ENCODE peak calls at places on chromosome 5, in seven cellular contexts. K is IMR-90, J is sigmoid colon, D is esophagus squamous epithelium, G is HCT116, U is heart left ventricle, P is uterus. C is an unnamed sample.

GRCh38 chr5:50711280-50711679 is 44.8 kb downstream of the PARP8 start:
- DNase-seq in K (peak), J (no peak), D (no peak), G (no peak), U (no peak), P (no peak), C (peak)

GRCh38 chr5:159304961-159305595 is 25.2 kb downstream of the IL12B start:
- DNase-seq in K (peak), J (no peak), D (no peak), G (no peak), U (no peak), P (no peak), C (no peak)

GRCh38 chr5:115666023-115666422 is 40.2 kb upstream of the TMED7 start:
- DNase-seq in K (no peak), J (no peak), D (no peak), G (no peak), U (no peak), P (no peak), C (no peak)

GRCh38 chr5:181223729-181224389 is 778 bp downstream of the TRIM41 start:
- DNase-seq in K (peak), J (peak), D (no peak), G (no peak), U (peak), P (no peak), C (no peak)

GRCh38 chr5:72552041-72552557 is 44.9 kb upstream of the ZNF366 start:
- DNase-seq in K (peak), J (no peak), D (no peak), G (no peak), U (no peak), P (no peak), C (no peak)

GRCh38 chr5:179833056-179833708 is 12.5 kb downstream of the SQSTM1 start:
- DNase-seq in K (no peak), J (no peak), D (no peak), G (no peak), U (no peak), P (no peak), C (no peak)

GRCh38 chr5:39021413-39021812 is 52.8 kb downstream of the RICTOR start:
- DNase-seq in K (no peak), J (no peak), D (no peak), G (no peak), U (no peak), P (no peak), C (no peak)

GRCh38 chr5:87125796-87126195 is 141.9 kb upstream of the RASA1 start:
- DNase-seq in K (no peak), J (no peak), D (no peak), G (no peak), U (no peak), P (no peak), C (no peak)

GRCh38 chr5:51230336-51230735 is 152.9 kb upstream of the ISL1 start:
- DNase-seq in K (no peak), J (no peak), D (no peak), G (no peak), U (no peak), P (no peak), C (no peak)

GRCh38 chr5:169429044-169429443 is 128.1 kb upstream of the SLIT3 start:
- DNase-seq in K (no peak), J (no peak), D (no peak), G (no peak), U (no peak), P (no peak), C (no peak)

GRCh38 chr5:77816686-77817085 is 40.5 kb upstream of the TBCA start:
- DNase-seq in K (no peak), J (no peak), D (no peak), G (no peak), U (no peak), P (no peak), C (no peak)

GRCh38 chr5:123965626-123966025 is 453.6 kb downstream of the CSNK1G3 start:
- DNase-seq in K (no peak), J (no peak), D (no peak), G (no peak), U (no peak), P (no peak), C (no peak)

GRCh38 chr5:94433393-94434149 is 184.8 kb downstream of the KIAA0825 start:
- DNase-seq in K (peak), J (peak), D (no peak), G (peak), U (no peak), P (no peak), C (peak)

GRCh38 chr5:112811023-112811422 is 50.1 kb upstream of the SRP19 start:
- DNase-seq in K (no peak), J (no peak), D (no peak), G (no peak), U (no peak), P (no peak), C (no peak)

GRCh38 chr5:127536687-127537086 is 19.2 kb downstream of the PRRC1 start:
- DNase-seq in K (peak), J (no peak), D (no peak), G (no peak), U (no peak), P (no peak), C (no peak)

GRCh38 chr5:89282832-89283510 is 400.0 kb upstream of the MEF2C start:
- DNase-seq in K (peak), J (no peak), D (no peak), G (peak), U (no peak), P (no peak), C (no peak)

GRCh38 chr5:149405550-149406202 is 26.6 kb upstream of the IL17B start:
- DNase-seq in K (no peak), J (peak), D (no peak), G (no peak), U (no peak), P (peak), C (no peak)

GRCh38 chr5:26805076-26805475 is 233.3 kb downstream of the CDH9 start:
- DNase-seq in K (no peak), J (no peak), D (no peak), G (no peak), U (no peak), P (no peak), C (no peak)

GRCh38 chr5:9094582-9094981 is 451.3 kb downstream of the SEMA5A start:
- DNase-seq in K (peak), J (no peak), D (no peak), G (no peak), U (no peak), P (no peak), C (no peak)

GRCh38 chr5:59034498-59035186 is 451.8 kb downstream of the RAB3C start:
- DNase-seq in K (peak), J (no peak), D (no peak), G (no peak), U (no peak), P (no peak), C (no peak)

GRCh38 chr5:33311893-33312292 is 128.9 kb upstream of the TARS1 start:
- DNase-seq in K (peak), J (no peak), D (no peak), G (peak), U (no peak), P (no peak), C (no peak)

GRCh38 chr5:75020016-75020656 is 32.2 kb downstream of the GCNT4 start:
- DNase-seq in K (no peak), J (no peak), D (no peak), G (no peak), U (no peak), P (no peak), C (no peak)

GRCh38 chr5:76082790-76083554 is at the start of gene SV2C:
- DNase-seq in K (no peak), J (no peak), D (no peak), G (no peak), U (no peak), P (no peak), C (no peak)

GRCh38 chr5:40495172-40495699 is 184.5 kb upstream of the PTGER4 start:
- DNase-seq in K (no peak), J (no peak), D (no peak), G (no peak), U (no peak), P (no peak), C (no peak)

GRCh38 chr5:115611873-115612272 is 9.6 kb upstream of the TICAM2 start:
- DNase-seq in K (no peak), J (no peak), D (no peak), G (no peak), U (no peak), P (no peak), C (no peak)

GRCh38 chr5:173496129-173496882 is 120.1 kb downstream of the BOD1 start:
- DNase-seq in K (peak), J (no peak), D (no peak), G (no peak), U (peak), P (no peak), C (no peak)
- TF ChIP-seq CTCF in K (no peak), J (no peak), D (no peak), G (peak), U (no peak), P (no peak), C (no peak)

DNA sequence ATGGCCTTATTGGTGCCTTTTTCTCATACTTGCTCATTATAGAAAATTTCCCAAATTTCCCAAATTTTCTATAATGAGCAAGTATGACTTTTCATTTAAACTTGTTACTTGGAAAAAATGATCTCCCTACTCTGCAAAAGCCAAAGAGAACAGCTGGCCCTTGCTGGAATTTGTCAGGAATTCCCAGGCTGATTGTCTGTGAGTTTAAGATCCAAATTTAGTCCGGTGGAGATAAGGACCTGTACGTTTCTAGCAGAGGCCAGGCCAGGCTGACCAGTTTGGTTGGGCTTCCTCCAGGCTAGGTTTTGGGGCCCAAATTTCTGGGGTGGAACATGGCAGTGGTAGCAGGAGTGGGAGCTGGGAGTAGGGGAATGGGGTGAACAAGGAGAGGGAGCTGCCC is 51.9 kb downstream of the NEURL1B start:
- DNase-seq in K (peak), J (peak), D (no peak), G (no peak), U (peak), P (no peak), C (peak)
- H3K27ac ChIP-seq in K (peak), J (peak), D (peak), G (no peak), U (peak), P (peak), C (no peak)

DNA sequence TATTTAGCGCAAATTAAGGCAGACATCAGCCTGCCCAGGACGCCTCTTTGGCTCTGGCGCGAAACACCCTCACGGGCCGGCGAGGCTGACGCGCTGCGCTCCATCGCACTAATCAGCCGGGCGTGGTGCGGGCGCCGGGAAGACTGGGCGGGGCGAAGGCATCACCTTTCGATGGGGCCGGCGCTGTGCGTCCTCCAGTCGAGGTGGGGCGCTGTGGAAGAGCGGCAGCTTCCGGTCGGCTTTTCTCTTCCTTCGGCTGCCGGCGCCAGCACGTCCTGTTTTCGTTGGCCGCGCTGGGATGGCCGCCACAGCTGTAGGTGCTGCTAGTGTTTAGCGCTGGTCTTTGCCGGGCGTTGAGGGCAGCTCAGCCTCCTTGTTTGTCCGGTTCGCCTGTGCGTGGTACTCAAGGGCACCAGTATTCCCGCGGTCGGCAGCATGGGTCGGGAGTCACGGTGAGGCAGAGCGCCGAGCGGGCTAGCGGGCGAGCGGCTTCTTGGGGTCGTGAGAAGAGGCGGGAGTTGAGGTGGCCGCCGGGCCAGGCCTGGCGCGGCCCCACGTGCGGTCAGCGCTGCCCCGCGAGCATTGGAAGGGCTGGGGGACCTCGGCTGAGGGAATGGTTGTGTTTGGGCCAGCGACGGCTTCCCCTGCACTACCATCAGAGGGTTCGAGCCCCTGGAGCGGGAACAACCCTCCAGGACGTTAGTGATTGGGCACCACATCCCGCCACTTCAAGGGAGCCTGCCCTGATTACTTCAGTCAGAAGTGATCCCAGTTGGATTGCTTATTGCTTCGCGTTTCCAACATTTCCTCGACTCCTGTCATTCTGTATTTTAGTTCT is at the start of gene DDX46:
- DNase-seq in K (peak), J (peak), D (peak), G (peak), U (peak), P (peak), C (peak)
- TF ChIP-seq POLR2A in K (peak), J (peak), D (peak), G (peak), U (peak), P (peak), C (peak)

GRCh38 chr5:153711755-153712154 is 221.3 kb downstream of the GRIA1 start:
- DNase-seq in K (peak), J (no peak), D (no peak), G (no peak), U (no peak), P (no peak), C (no peak)
- TF ChIP-seq CTCF in K (peak), J (no peak), D (no peak), G (peak), U (peak), P (no peak), C (no peak)

GRCh38 chr5:187617-188451 is 3.5 kb upstream of the LRRC14B start:
- DNase-seq in K (no peak), J (peak), D (no peak), G (no peak), U (no peak), P (no peak), C (no peak)

GRCh38 chr5:184461-184860 is 6.8 kb upstream of the LRRC14B start:
- DNase-seq in K (no peak), J (peak), D (no peak), G (no peak), U (no peak), P (no peak), C (no peak)

GRCh38 chr5:187042-187431 is 4.3 kb upstream of the LRRC14B start:
- DNase-seq in K (no peak), J (peak), D (no peak), G (no peak), U (no peak), P (no peak), C (peak)

GRCh38 chr5:186091-187041 is 4.9 kb upstream of the LRRC14B start:
- DNase-seq in K (no peak), J (peak), D (no peak), G (no peak), U (no peak), P (no peak), C (no peak)

GRCh38 chr5:185095-186070 is 5.9 kb upstream of the LRRC14B start:
- DNase-seq in K (no peak), J (peak), D (no peak), G (no peak), U (no peak), P (no peak), C (no peak)
- H3K27ac ChIP-seq in K (no peak), J (peak), D (no peak), G (no peak), U (no peak), P (no peak), C (no peak)

DNA sequence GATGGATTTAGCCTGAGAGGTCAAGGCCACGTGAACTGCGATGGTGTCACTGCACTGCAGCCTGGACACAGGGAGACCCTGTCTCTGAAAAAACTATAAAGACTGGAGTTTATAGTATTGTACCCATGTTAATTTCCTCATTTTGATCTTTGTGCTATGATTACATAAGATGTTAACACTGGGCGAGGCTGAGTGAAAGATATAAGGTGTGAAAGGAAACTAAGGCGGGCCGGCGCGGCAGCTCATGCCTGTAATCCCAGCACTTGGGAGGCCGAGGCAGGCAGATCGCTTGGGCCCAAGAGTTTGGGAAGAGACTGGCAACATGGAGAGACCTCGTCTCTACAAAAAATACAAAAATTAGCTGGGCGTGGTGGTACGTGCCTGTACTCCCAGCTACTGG is 12.6 kb upstream of the N4BP3 start:
- DNase-seq in K (no peak), J (no peak), D (no peak), G (no peak), U (no peak), P (no peak), C (no peak)
- TF ChIP-seq POLR2A in K (no peak), J (no peak), D (no peak), G (no peak), U (no peak), P (no peak), C (no peak)

DNA sequence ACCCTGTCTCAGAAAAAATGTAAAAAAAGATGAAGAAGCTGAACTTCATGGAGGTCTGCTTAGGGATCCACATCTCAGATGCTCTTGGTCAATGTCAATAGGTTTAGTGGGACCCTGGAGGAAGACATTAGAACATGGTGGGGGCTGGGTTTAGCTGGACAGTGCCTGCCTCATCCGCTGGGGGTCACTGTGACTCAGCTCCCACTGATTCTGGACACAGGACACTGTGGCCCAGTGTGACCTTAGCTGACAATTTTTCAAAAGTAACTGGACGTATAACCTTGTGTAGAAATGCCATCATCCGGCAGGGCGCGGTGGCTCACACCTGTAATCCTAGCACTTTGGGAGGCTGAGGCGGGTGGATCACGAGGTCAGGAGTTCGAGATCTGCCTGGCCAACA is 7.3 kb upstream of the HNRNPAB start:
- DNase-seq in K (no peak), J (peak), D (no peak), G (no peak), U (no peak), P (no peak), C (peak)
- TF ChIP-seq CTCF in K (peak), J (no peak), D (no peak), G (peak), U (peak), P (no peak), C (peak)

DNA sequence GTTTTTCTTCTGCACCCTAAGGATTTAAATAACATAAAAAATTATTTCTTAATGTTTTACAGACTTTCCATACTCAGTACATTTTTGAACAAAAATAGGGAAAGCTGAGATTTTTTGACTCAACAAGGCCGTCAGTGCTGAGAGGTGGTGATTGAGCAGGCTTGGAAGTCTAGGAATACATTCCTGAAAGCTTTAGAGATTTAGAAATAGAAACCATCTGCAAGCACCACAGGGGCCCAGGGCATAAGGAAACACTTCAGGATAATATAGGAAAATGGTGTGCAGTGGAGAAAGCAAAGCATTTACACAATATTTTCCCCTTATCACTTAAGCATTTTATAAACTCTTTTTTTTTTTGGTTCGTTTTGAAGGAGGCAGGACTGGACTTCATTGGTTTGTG is 5.2 kb downstream of the BASP1 start:
- DNase-seq in K (no peak), J (no peak), D (no peak), G (no peak), U (no peak), P (no peak), C (no peak)
- H3K27ac ChIP-seq in K (no peak), J (no peak), D (no peak), G (no peak), U (no peak), P (no peak), C (no peak)

C was measured in right lobe of liver.